ENCODE peak calls at places on chromosomes 12 and 14, in ten cellular contexts. One of them, this sample, is unnamed.

GRCh38 chr12:54000105-54000773 is at the start of gene HOXC9:
- DNase-seq in RWPE2: no peak
- DNase-seq in body of pancreas: no peak
- DNase-seq in suprapubic skin: no peak
- DNase-seq in A673: no peak
- DNase-seq in cardiac muscle cell: peak; percentile 39
- DNase-seq in BJ: no peak
- DNase-seq in WTC11: no peak
- DNase-seq in kidney: peak; percentile 86
- DNase-seq in fibroblast of lung: no peak
- DNase-seq in this sample: no peak

GRCh38 chr12:118060301-118061010 is 523 bp downstream of the WSB2 start:
- DNase-seq in body of pancreas: peak; percentile 51
- DNase-seq in cardiac muscle cell: no peak
- DNase-seq in fibroblast of lung: no peak
- DNase-seq in kidney: peak; percentile 89
- DNase-seq in suprapubic skin: peak; percentile 76
- DNase-seq in WTC11: peak; percentile 27
- DNase-seq in A673: peak; percentile 43
- DNase-seq in BJ: no peak
- DNase-seq in RWPE2: no peak
- DNase-seq in this sample: peak; percentile 86

GRCh38 chr12:93571854-93572711 is at the start of gene SOCS2:
- DNase-seq in kidney: peak; percentile 79
- DNase-seq in cardiac muscle cell: peak; percentile 71
- DNase-seq in suprapubic skin: no peak
- DNase-seq in WTC11: peak; percentile 66
- DNase-seq in body of pancreas: peak; percentile 25
- DNase-seq in fibroblast of lung: peak; percentile 39
- DNase-seq in A673: no peak
- DNase-seq in BJ: no peak
- DNase-seq in RWPE2: no peak
- DNase-seq in this sample: peak; percentile 88

GRCh38 chr14:86543531-86543930 is 1013.6 kb downstream of the FLRT2 start:
- DNase-seq in suprapubic skin: no peak
- DNase-seq in cardiac muscle cell: peak; percentile 17
- DNase-seq in A673: no peak
- DNase-seq in kidney: no peak
- DNase-seq in body of pancreas: no peak
- DNase-seq in fibroblast of lung: no peak
- DNase-seq in BJ: no peak
- DNase-seq in WTC11: no peak
- DNase-seq in RWPE2: no peak
- DNase-seq in this sample: no peak

GRCh38 chr12:75910452-75910722 is 121.2 kb downstream of the PHLDA1 start:
- DNase-seq in suprapubic skin: no peak
- DNase-seq in BJ: no peak
- DNase-seq in kidney: no peak
- DNase-seq in body of pancreas: no peak
- DNase-seq in cardiac muscle cell: no peak
- DNase-seq in A673: no peak
- DNase-seq in WTC11: no peak
- DNase-seq in RWPE2: no peak
- DNase-seq in fibroblast of lung: no peak
- DNase-seq in this sample: no peak

GRCh38 chr12:11885261-11886038 is 185.3 kb upstream of the BCL2L14 start:
- DNase-seq in WTC11: no peak
- DNase-seq in cardiac muscle cell: peak; percentile 7
- DNase-seq in BJ: peak; percentile 23
- DNase-seq in kidney: no peak
- DNase-seq in RWPE2: peak; percentile 70
- DNase-seq in body of pancreas: peak; percentile 69
- DNase-seq in A673: no peak
- DNase-seq in fibroblast of lung: peak; percentile 83
- DNase-seq in suprapubic skin: no peak
- DNase-seq in this sample: no peak

GRCh38 chr12:55400229-55400628 is at the start of gene OR6C65:
- DNase-seq in fibroblast of lung: no peak
- DNase-seq in WTC11: no peak
- DNase-seq in kidney: no peak
- DNase-seq in cardiac muscle cell: no peak
- DNase-seq in suprapubic skin: no peak
- DNase-seq in BJ: no peak
- DNase-seq in A673: no peak
- DNase-seq in body of pancreas: no peak
- DNase-seq in RWPE2: no peak
- DNase-seq in this sample: no peak

GRCh38 chr14:20436363-20436755 is 393 bp upstream of the KLHL33 start:
- DNase-seq in RWPE2: peak; percentile 86
- DNase-seq in body of pancreas: no peak
- DNase-seq in kidney: no peak
- DNase-seq in fibroblast of lung: peak; percentile 55
- DNase-seq in suprapubic skin: no peak
- DNase-seq in WTC11: no peak
- DNase-seq in A673: no peak
- DNase-seq in cardiac muscle cell: no peak
- DNase-seq in BJ: peak; percentile 18
- DNase-seq in this sample: no peak

GRCh38 chr12:27710592-27711311 is at the start of gene MRPS35:
- DNase-seq in body of pancreas: peak; percentile 91
- DNase-seq in suprapubic skin: peak; percentile 94
- DNase-seq in fibroblast of lung: peak; percentile 94
- DNase-seq in RWPE2: peak; percentile 76
- DNase-seq in BJ: peak; percentile 53
- DNase-seq in kidney: peak; percentile 96
- DNase-seq in WTC11: peak; percentile 77
- DNase-seq in cardiac muscle cell: peak; percentile 92
- DNase-seq in A673: peak; percentile 93
- DNase-seq in this sample: peak; percentile 96

GRCh38 chr14:99944241-99944651 is 121.0 kb upstream of the EVL start:
- DNase-seq in suprapubic skin: no peak
- DNase-seq in RWPE2: peak; percentile 62
- DNase-seq in body of pancreas: no peak
- DNase-seq in WTC11: no peak
- DNase-seq in A673: no peak
- DNase-seq in BJ: no peak
- DNase-seq in fibroblast of lung: no peak
- DNase-seq in kidney: no peak
- DNase-seq in cardiac muscle cell: no peak
- DNase-seq in this sample: no peak

GRCh38 chr12:19171731-19172130 is 42.2 kb downstream of the PLEKHA5 start:
- DNase-seq in suprapubic skin: no peak
- DNase-seq in RWPE2: no peak
- DNase-seq in BJ: no peak
- DNase-seq in A673: no peak
- DNase-seq in body of pancreas: no peak
- DNase-seq in WTC11: no peak
- DNase-seq in cardiac muscle cell: peak; percentile 16
- DNase-seq in kidney: no peak
- DNase-seq in fibroblast of lung: no peak
- DNase-seq in this sample: no peak

GRCh38 chr12:114885501-114885900 is 201.5 kb upstream of the TBX3 start:
- DNase-seq in fibroblast of lung: no peak
- DNase-seq in kidney: no peak
- DNase-seq in cardiac muscle cell: no peak
- DNase-seq in WTC11: no peak
- DNase-seq in BJ: no peak
- DNase-seq in RWPE2: no peak
- DNase-seq in body of pancreas: no peak
- DNase-seq in A673: no peak
- DNase-seq in suprapubic skin: no peak
- DNase-seq in this sample: no peak

GRCh38 chr12:32532415-32532814 is 133.1 kb downstream of the FGD4 start:
- DNase-seq in BJ: no peak
- DNase-seq in RWPE2: no peak
- DNase-seq in fibroblast of lung: no peak
- DNase-seq in body of pancreas: no peak
- DNase-seq in A673: no peak
- DNase-seq in kidney: no peak
- DNase-seq in WTC11: no peak
- DNase-seq in cardiac muscle cell: no peak
- DNase-seq in suprapubic skin: no peak
- DNase-seq in this sample: no peak

GRCh38 chr14:35571598-35571997 is 37.6 kb downstream of the INSM2 start:
- DNase-seq in kidney: no peak
- DNase-seq in suprapubic skin: no peak
- DNase-seq in fibroblast of lung: no peak
- DNase-seq in A673: no peak
- DNase-seq in body of pancreas: no peak
- DNase-seq in RWPE2: no peak
- DNase-seq in WTC11: no peak
- DNase-seq in BJ: no peak
- DNase-seq in cardiac muscle cell: no peak
- DNase-seq in this sample: no peak
- TF ChIP-seq CTCF in kidney: no peak
- TF ChIP-seq CTCF in suprapubic skin: no peak
- TF ChIP-seq CTCF in fibroblast of lung: no peak
- TF ChIP-seq CTCF in A673: no peak
- TF ChIP-seq CTCF in body of pancreas: no peak
- TF ChIP-seq CTCF in RWPE2: no peak
- TF ChIP-seq CTCF in WTC11: no peak
- TF ChIP-seq CTCF in BJ: no peak
- TF ChIP-seq CTCF in cardiac muscle cell: no peak
- TF ChIP-seq CTCF in this sample: no peak

DNA sequence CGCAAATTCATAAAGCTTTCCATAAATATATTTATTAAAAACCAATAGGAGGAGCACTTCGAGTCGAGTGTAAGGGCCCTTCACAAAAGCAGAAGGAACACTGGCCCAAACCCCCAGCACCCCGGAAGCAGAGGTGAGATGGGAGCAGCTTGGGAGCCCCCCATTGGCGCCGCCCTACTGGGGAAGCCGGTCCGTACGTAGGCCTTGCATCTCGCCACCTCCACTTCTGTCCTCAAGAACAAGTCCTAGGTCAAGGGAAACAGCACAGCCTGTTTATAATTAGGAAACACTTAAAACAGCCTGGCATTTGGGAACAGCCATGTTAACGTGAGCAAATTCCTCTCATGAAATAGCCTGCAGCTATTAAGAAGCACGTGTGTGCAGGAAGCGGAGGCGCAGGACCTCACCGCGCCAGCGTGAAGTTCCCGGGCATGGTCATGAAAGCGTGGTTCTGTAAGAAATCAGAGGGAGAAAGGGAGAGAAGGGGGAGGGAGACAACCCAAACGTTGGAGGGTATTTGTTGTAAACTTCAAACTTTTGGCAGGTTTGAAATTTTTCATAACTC is 7.7 kb downstream of the ANKRD9 start:
- DNase-seq in suprapubic skin: no peak
- DNase-seq in BJ: no peak
- DNase-seq in kidney: no peak
- DNase-seq in cardiac muscle cell: no peak
- DNase-seq in A673: no peak
- DNase-seq in RWPE2: no peak
- DNase-seq in fibroblast of lung: no peak
- DNase-seq in WTC11: peak; percentile 67
- DNase-seq in body of pancreas: no peak
- DNase-seq in this sample: no peak
- TF ChIP-seq CTCF in suprapubic skin: no peak
- TF ChIP-seq CTCF in BJ: no peak
- TF ChIP-seq CTCF in kidney: no peak
- TF ChIP-seq CTCF in cardiac muscle cell: no peak
- TF ChIP-seq CTCF in A673: peak; percentile 40
- TF ChIP-seq CTCF in RWPE2: peak; percentile 31
- TF ChIP-seq CTCF in fibroblast of lung: no peak
- TF ChIP-seq CTCF in WTC11: peak; percentile 21
- TF ChIP-seq CTCF in body of pancreas: no peak
- TF ChIP-seq CTCF in this sample: peak; percentile 16

GRCh38 chr12:104243551-104243950 is 28.0 kb downstream of the TXNRD1 start:
- DNase-seq in WTC11: no peak
- DNase-seq in RWPE2: no peak
- DNase-seq in BJ: peak; percentile 47
- DNase-seq in fibroblast of lung: peak; percentile 39
- DNase-seq in suprapubic skin: no peak
- DNase-seq in A673: no peak
- DNase-seq in body of pancreas: no peak
- DNase-seq in kidney: no peak
- DNase-seq in cardiac muscle cell: no peak
- DNase-seq in this sample: no peak
- TF ChIP-seq CTCF in WTC11: no peak
- TF ChIP-seq CTCF in RWPE2: no peak
- TF ChIP-seq CTCF in BJ: no peak
- TF ChIP-seq CTCF in fibroblast of lung: no peak
- TF ChIP-seq CTCF in suprapubic skin: no peak
- TF ChIP-seq CTCF in A673: no peak
- TF ChIP-seq CTCF in body of pancreas: no peak
- TF ChIP-seq CTCF in kidney: no peak
- TF ChIP-seq CTCF in cardiac muscle cell: no peak
- TF ChIP-seq CTCF in this sample: no peak

GRCh38 chr14:94367347-94367746 is 21.1 kb downstream of the SERPINA1 start:
- DNase-seq in A673: no peak
- DNase-seq in kidney: no peak
- DNase-seq in RWPE2: peak; percentile 11
- DNase-seq in cardiac muscle cell: no peak
- DNase-seq in WTC11: no peak
- DNase-seq in BJ: no peak
- DNase-seq in fibroblast of lung: no peak
- DNase-seq in body of pancreas: peak; percentile 2
- DNase-seq in suprapubic skin: peak; percentile 46
- DNase-seq in this sample: no peak

GRCh38 chr14:94372021-94372605 is 16.3 kb downstream of the SERPINA1 start:
- DNase-seq in BJ: no peak
- DNase-seq in A673: no peak
- DNase-seq in fibroblast of lung: no peak
- DNase-seq in cardiac muscle cell: no peak
- DNase-seq in kidney: no peak
- DNase-seq in RWPE2: no peak
- DNase-seq in suprapubic skin: no peak
- DNase-seq in body of pancreas: no peak
- DNase-seq in WTC11: peak; percentile 52
- DNase-seq in this sample: no peak

GRCh38 chr14:94368956-94369355 is 19.4 kb downstream of the SERPINA1 start:
- DNase-seq in WTC11: no peak
- DNase-seq in body of pancreas: peak; percentile 3
- DNase-seq in BJ: no peak
- DNase-seq in fibroblast of lung: no peak
- DNase-seq in RWPE2: peak; percentile 15
- DNase-seq in kidney: no peak
- DNase-seq in cardiac muscle cell: no peak
- DNase-seq in suprapubic skin: peak; percentile 25
- DNase-seq in A673: no peak
- DNase-seq in this sample: no peak

GRCh38 chr14:94367896-94368590 is 20.4 kb downstream of the SERPINA1 start:
- DNase-seq in body of pancreas: peak; percentile 7
- DNase-seq in WTC11: no peak
- DNase-seq in suprapubic skin: peak; percentile 9
- DNase-seq in BJ: no peak
- DNase-seq in kidney: no peak
- DNase-seq in A673: no peak
- DNase-seq in fibroblast of lung: no peak
- DNase-seq in RWPE2: peak; percentile 41
- DNase-seq in cardiac muscle cell: no peak
- DNase-seq in this sample: no peak

DNA sequence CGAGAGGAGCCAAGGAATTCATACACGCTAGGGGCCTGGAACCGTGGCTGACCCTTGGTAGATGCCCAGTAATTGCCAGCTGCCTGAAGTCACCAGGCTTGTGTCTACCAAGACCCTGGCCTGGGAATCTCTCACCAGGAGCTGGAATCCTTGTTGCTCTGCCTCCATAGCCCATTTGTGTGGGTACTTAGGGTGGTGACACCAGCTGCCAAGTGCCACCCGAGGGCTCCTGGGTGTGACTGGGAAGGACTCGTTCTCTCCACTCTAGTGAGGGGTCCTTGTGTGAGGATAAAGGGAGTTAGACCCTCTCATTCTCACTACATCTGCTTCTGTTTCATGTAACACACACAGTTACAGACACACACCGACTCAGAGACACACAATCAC is 17.9 kb downstream of the SERPINA1 start:
- DNase-seq in BJ: no peak
- DNase-seq in WTC11: no peak
- DNase-seq in fibroblast of lung: no peak
- DNase-seq in suprapubic skin: peak; percentile 18
- DNase-seq in A673: no peak
- DNase-seq in cardiac muscle cell: no peak
- DNase-seq in RWPE2: no peak
- DNase-seq in kidney: no peak
- DNase-seq in body of pancreas: peak; percentile 2
- DNase-seq in this sample: no peak
- TF ChIP-seq CTCF in BJ: no peak
- TF ChIP-seq CTCF in WTC11: no peak
- TF ChIP-seq CTCF in fibroblast of lung: no peak
- TF ChIP-seq CTCF in suprapubic skin: no peak
- TF ChIP-seq CTCF in A673: no peak
- TF ChIP-seq CTCF in cardiac muscle cell: no peak
- TF ChIP-seq CTCF in RWPE2: no peak
- TF ChIP-seq CTCF in kidney: no peak
- TF ChIP-seq CTCF in body of pancreas: no peak
- TF ChIP-seq CTCF in this sample: no peak